ENCODE peak calls at places on chromosomes 6 and 20, in ten cellular contexts. H is HEK293T; I is fibroblast of the aortic adventitia; S is G401; B is heart right ventricle; A is midbrain; Z is AG08396; R is fibroblast of gingiva; V is stimulated activated naive B cell treated with anti-CD40 and anti-IgM and Interleukin-4, amounts not matched to agents 10 μg/mL and 1 μg/mL and 100 μg/mL, for 72 hours; W is NCI-H1092. J is an unnamed sample.

GRCh38 chr6:52647199-52647598 is 23.7 kb upstream of the TMEM14A start:
- DNase-seq in V (no peak), A (no peak), R (peak; percentile 35), S (no peak), B (no peak), H (no peak), I (peak; percentile 52), Z (no peak), W (no peak), J (no peak)

GRCh38 chr20:31569163-31570020 is 35.7 kb upstream of the ID1 start:
- DNase-seq in V (peak; percentile 47), S (peak; percentile 62), R (no peak), B (peak; percentile 64), Z (peak; percentile 50), A (peak; percentile 40), I (peak; percentile 57), H (peak; percentile 48), W (peak; percentile 29), J (peak; percentile 57)

GRCh38 chr6:83055366-83055964 is 10.2 kb downstream of the UBE3D start:
- DNase-seq in W (peak; percentile 7), A (peak; percentile 67), R (peak; percentile 19), H (peak; percentile 57), B (no peak), I (peak; percentile 70), Z (peak; percentile 66), S (peak; percentile 65), V (no peak), J (no peak)

GRCh38 chr6:148329568-148330299 is 12.9 kb upstream of the SASH1 start:
- DNase-seq in B (no peak), H (no peak), V (no peak), S (no peak), R (peak; percentile 86), Z (peak; percentile 50), I (peak; percentile 96), A (no peak), W (no peak), J (no peak)

GRCh38 chr6:50380409-50381105 is 330.8 kb upstream of the DEFB112 start:
- DNase-seq in H (no peak), B (no peak), V (no peak), R (no peak), A (no peak), S (peak; percentile 3), Z (no peak), I (no peak), W (no peak), J (no peak)

GRCh38 chr20:1872456-1873183 is 22.6 kb upstream of the SIRPA start:
- DNase-seq in Z (no peak), A (no peak), R (no peak), S (no peak), B (no peak), W (no peak), H (no peak), I (no peak), V (no peak), J (no peak)

GRCh38 chr20:38728237-38728761 is 4.0 kb downstream of the SLC32A1 start:
- DNase-seq in S (no peak), W (no peak), Z (no peak), R (no peak), V (no peak), I (no peak), H (no peak), B (no peak), A (no peak), J (no peak)

GRCh38 chr20:661474-662288 is 8.7 kb upstream of the SRXN1 start:
- DNase-seq in V (no peak), H (no peak), S (no peak), I (no peak), Z (no peak), A (no peak), R (no peak), W (no peak), B (no peak), J (no peak)

GRCh38 chr6:136532030-136532429 is 18.2 kb downstream of the MAP7 start:
- DNase-seq in H (no peak), W (no peak), B (no peak), Z (no peak), S (no peak), R (no peak), V (no peak), A (peak; percentile 40), I (no peak), J (no peak)

GRCh38 chr6:45432944-45433343 is 55.2 kb upstream of the SUPT3H start:
- DNase-seq in V (no peak), I (peak; percentile 67), W (no peak), H (no peak), B (no peak), R (peak; percentile 58), S (no peak), A (no peak), Z (peak; percentile 38), J (no peak)

GRCh38 chr6:2085657-2086056 is 159.7 kb downstream of the GMDS start:
- DNase-seq in I (no peak), S (no peak), H (no peak), Z (no peak), W (no peak), B (no peak), A (no peak), V (no peak), R (no peak), J (no peak)